ENCODE peak calls at places on chromosomes 16 and 17, in four cellular contexts. G, X, M and W are unnamed samples.

GRCh38 chr17:48612854-48613691 is 2.0 kb downstream of the HOXB8 start:
- DNase-seq in X (no peak), M (peak), G (peak), W (no peak)

GRCh38 chr17:18263885-18264682 is 3.6 kb downstream of the MIEF2 start:
- DNase-seq in X (no peak), M (no peak), G (no peak), W (no peak)

GRCh38 chr17:79593636-79594035 is 17.2 kb downstream of the RBFOX3 start:
- DNase-seq in G (no peak), M (no peak), X (no peak), W (no peak)

GRCh38 chr16:89805136-89805905 is 11.1 kb downstream of the FANCA start:
- DNase-seq in X (no peak), M (peak), G (no peak), W (no peak)

GRCh38 chr16:51922476-51922875 is 624.5 kb downstream of the TOX3 start:
- DNase-seq in M (no peak), X (no peak), G (no peak), W (no peak)

GRCh38 chr16:75000481-75001081 is 1.8 kb downstream of the ZNRF1 start:
- DNase-seq in X (no peak), G (peak), M (no peak), W (no peak)

GRCh38 chr17:36932383-36933173 is 4.7 kb upstream of the LHX1 start:
- DNase-seq in X (no peak), M (no peak), G (no peak), W (no peak)

GRCh38 chr17:50564916-50565315 is 4.4 kb downstream of the CACNA1G start:
- DNase-seq in M (peak), G (peak), X (no peak), W (no peak)

GRCh38 chr16:19701091-19701490 is 16.9 kb downstream of the KNOP1 start:
- DNase-seq in G (no peak), X (no peak), M (no peak), W (no peak)

GRCh38 chr16:56916571-56917403 is 15.2 kb upstream of the HERPUD1 start:
- DNase-seq in G (no peak), M (no peak), X (no peak), W (no peak)

GRCh38 chr16:83992624-83993023 is 24.6 kb downstream of the NECAB2 start:
- DNase-seq in M (peak), G (no peak), X (no peak), W (no peak)

GRCh38 chr16:53504665-53505064 is 1.7 kb upstream of the AKTIP start:
- DNase-seq in M (no peak), G (no peak), X (no peak), W (no peak)

GRCh38 chr17:34579979-34580684 is 750 bp downstream of the TMEM132E start:
- DNase-seq in X (no peak), M (no peak), G (no peak), W (peak)

GRCh38 chr17:10126554-10127493 is 71.6 kb downstream of the GAS7 start:
- DNase-seq in M (peak), X (no peak), G (no peak), W (no peak)

GRCh38 chr16:20259549-20259948 is 67.8 kb downstream of the GP2 start:
- DNase-seq in X (no peak), M (no peak), G (no peak), W (no peak)

GRCh38 chr16:85675528-85675927 is 13.2 kb downstream of the GINS2 start:
- DNase-seq in M (peak), G (no peak), X (no peak), W (no peak)

GRCh38 chr17:33015716-33016346 is 24.2 kb downstream of the SPACA3 start:
- DNase-seq in G (no peak), M (no peak), X (no peak), W (no peak)

GRCh38 chr16:30904114-30904780 is 7.8 kb downstream of the CTF1 start:
- DNase-seq in X (no peak), G (no peak), M (no peak), W (no peak)

GRCh38 chr17:50487213-50488096 is 8.8 kb downstream of the RSAD1 start:
- DNase-seq in X (no peak), M (no peak), G (peak), W (no peak)

GRCh38 chr16:46763147-46763546 is 15.0 kb upstream of the MYLK3 start:
- DNase-seq in G (no peak), X (no peak), M (no peak), W (no peak)

GRCh38 chr17:31381165-31381668 is 10.3 kb upstream of the RAB11FIP4 start:
- DNase-seq in G (no peak), M (no peak), X (no peak), W (no peak)

DNA sequence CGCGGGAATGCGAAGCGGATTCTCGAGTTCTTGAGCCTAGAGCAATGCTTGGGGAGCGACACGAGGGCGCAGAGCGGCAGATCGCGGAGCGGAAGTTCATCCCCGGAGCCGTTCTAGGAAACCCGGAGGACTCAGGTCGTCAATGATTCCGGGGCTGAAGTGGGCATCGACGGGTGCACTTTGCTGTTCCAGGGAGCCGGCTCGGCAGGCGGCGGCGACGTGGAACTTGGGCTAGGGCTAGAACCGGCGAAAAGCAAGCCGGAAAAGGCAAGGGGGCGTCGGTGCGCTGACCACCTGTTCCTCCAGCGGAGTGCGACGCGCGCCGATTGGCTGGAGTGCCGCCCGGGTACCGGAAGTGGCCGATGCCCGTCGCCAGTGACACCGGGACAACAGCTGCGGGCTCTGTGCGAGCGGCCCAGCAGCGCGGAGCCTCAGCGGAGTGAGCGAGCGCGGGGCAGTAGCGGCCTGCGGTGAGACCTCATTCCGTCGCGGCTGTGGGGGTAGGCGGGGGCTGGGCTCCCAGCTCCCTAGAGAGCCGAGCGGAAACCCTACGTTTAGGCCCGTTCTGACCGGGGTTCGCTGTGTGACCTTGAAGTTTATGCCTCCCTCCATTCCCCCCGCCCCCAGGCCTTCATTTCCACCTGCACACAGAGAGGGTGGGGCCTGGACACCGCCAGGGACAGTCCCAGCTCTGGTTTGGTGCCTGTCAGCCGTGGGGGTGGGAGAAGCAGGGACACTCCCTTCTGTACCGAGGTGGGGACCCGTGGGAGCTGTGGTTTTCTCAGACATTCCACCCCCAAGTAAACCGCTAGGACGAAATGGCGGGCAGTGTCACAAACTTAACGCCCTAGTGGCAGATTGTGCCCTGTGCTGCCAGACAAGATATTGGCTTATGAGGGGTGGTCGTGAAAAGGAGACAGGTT is at the start of gene ZFP3:
- DNase-seq in G (peak), M (peak), X (no peak), W (peak)
- TF ChIP-seq CTCF in G (no peak), M (no peak), X (no peak), W (no peak)

DNA sequence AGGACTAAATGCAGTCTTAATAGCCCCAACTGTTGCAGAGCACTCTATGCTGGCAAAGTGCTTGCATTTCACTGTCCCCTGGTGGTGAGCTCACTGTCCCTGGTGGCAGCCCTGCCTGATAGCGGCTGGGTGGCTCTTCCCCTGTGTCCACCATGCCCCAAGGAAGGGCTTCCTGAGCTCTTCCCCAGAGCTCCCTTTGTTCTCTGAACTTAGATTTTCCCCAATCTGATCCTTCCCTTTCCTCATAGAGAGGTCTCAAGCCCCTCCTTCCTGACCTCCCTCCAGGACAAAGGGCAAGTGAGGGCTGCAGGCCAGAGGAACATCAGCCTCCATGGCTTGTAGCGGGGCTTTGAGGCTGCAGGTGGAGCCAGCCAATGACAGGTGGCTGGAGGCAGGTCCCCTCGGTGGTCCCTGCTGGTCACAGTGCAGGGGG is 17.0 kb downstream of the BEAN1 start:
- DNase-seq in X (no peak), M (no peak), G (no peak), W (no peak)
- TF ChIP-seq CTCF in X (peak), M (no peak), G (no peak), W (peak)

DNA sequence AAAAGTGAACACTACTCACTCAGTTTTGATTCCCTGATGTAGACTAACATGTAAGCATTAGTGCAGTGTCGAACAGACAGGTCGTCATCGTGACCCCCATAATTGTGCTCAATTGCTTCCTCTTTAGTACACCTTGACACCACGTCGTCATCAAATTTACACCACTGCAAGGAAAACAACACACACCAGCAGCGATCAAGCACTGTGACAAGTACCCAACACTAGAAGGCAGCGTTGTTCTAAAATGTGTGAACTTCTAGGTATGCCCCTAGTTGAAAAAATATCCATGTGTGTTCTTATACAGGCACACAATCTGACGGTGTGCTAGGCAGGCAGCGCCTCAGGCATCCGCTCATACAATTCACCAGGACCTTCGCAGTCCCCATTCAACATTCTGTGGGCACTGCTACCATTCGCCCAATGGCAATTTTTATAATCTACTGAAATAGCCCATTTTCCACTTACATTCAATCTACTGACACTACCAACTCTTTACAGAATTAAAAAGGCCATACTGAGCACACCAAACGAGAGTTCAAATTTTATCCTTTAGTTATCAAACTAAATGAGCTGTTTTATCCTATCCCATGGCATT is 23.1 kb downstream of the LITAFD start:
- DNase-seq in M (peak), G (no peak), X (no peak), W (no peak)
- TF ChIP-seq CTCF in M (peak), G (no peak), X (peak), W (no peak)

DNA sequence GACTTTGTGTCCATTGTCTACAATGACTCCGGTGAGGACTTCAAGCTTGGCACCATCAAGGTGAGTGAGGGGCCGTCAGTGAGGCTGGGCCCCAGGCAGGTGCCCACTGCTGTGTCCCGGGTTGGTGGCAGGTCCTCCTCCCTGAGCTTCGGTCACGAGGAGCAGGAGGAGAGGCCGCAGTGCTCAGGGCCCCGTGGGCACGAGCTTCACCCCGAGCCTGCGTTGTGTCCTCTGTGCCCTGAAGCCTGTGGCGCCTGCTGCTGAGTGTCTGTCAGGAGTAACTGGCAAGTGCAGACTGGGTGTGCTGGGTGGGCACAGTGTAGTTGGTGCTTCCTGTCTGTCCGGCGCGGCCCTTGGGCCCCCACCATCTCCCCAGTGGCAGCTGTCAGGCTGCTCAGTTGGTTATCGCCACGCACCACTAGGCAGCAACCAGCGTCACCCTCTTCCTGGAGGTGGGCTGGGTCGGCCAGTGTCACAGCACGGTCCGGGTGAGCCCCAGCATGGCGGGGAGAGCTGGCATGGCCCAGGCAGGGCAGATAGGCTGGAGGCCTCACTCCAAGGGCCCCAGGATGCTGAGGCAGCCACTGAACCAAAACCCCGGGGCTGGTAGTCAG is 39.1 kb downstream of the TSC2 start:
- DNase-seq in X (no peak), G (no peak), M (no peak), W (no peak)
- TF ChIP-seq CTCF in X (no peak), G (no peak), M (no peak), W (no peak)